ENCODE peak calls at places on chromosomes 12 and 14, in four cellular contexts. M is CD4-positive, alpha-beta memory T cell; V is GM23248; U is uterus. Y is an unnamed sample.

GRCh38 chr12:25771062-25771461 is 187.4 kb upstream of the RASSF8 start:
- DNase-seq in V (peak; percentile 69), M (no peak), U (no peak), Y (no peak)

GRCh38 chr12:68336754-68337343 is 4.7 kb upstream of the MDM1 start:
- DNase-seq in V (no peak), U (peak; percentile 37), M (no peak), Y (no peak)

GRCh38 chr12:121580959-121581680 is at the start of gene KDM2B:
- DNase-seq in U (peak; percentile 38), M (no peak), V (peak; percentile 65), Y (peak; percentile 25)

GRCh38 chr12:106585862-106586534 is 3.2 kb downstream of the RFX4 start:
- DNase-seq in M (no peak), U (no peak), V (no peak), Y (no peak)

GRCh38 chr14:100076133-100076532 is 10.9 kb downstream of the EVL start:
- DNase-seq in V (peak; percentile 51), M (peak; percentile 63), U (no peak), Y (peak; percentile 29)

GRCh38 chr14:68144051-68144681 is 324.6 kb downstream of the RAD51B start:
- DNase-seq in V (peak; percentile 38), U (peak; percentile 88), M (no peak), Y (no peak)

GRCh38 chr14:99548285-99548684 is 55.7 kb downstream of the CCDC85C start:
- DNase-seq in V (no peak), M (no peak), U (no peak), Y (no peak)

GRCh38 chr14:102902523-102903247 is 19.8 kb upstream of the AMN start:
- DNase-seq in U (no peak), M (no peak), V (no peak), Y (no peak)

GRCh38 chr12:27229367-27229766 is 14.7 kb upstream of the STK38L start:
- DNase-seq in V (no peak), M (no peak), U (no peak), Y (no peak)

GRCh38 chr14:74641581-74641980 is 29.5 kb upstream of the LTBP2 start:
- DNase-seq in U (no peak), V (no peak), M (no peak), Y (no peak)

GRCh38 chr14:33943081-33943480 is 7.8 kb downstream of the EGLN3 start:
- DNase-seq in V (no peak), M (no peak), U (no peak), Y (peak; percentile 87)

GRCh38 chr14:61401461-61401860 is 80.1 kb downstream of the PRKCH start:
- DNase-seq in M (no peak), V (no peak), U (no peak), Y (no peak)

GRCh38 chr12:3045494-3045893 is 31.7 kb upstream of the TSPAN9 start:
- DNase-seq in U (no peak), M (no peak), V (no peak), Y (no peak)
- H3K27ac ChIP-seq in U (no peak overlapping the region), M (no peak overlapping the region), V (no peak overlapping the region), Y (no peak overlapping the region)

GRCh38 chr12:75724913-75725312 is 213.5 kb upstream of the KRR1 start:
- DNase-seq in U (peak; percentile 28), V (peak; percentile 71), M (no peak), Y (no peak)
- H3K27ac ChIP-seq in U (peak overlapping the region; percentile 35), V (peak overlapping the region; percentile 56), M (no peak overlapping the region), Y (no peak overlapping the region)

DNA sequence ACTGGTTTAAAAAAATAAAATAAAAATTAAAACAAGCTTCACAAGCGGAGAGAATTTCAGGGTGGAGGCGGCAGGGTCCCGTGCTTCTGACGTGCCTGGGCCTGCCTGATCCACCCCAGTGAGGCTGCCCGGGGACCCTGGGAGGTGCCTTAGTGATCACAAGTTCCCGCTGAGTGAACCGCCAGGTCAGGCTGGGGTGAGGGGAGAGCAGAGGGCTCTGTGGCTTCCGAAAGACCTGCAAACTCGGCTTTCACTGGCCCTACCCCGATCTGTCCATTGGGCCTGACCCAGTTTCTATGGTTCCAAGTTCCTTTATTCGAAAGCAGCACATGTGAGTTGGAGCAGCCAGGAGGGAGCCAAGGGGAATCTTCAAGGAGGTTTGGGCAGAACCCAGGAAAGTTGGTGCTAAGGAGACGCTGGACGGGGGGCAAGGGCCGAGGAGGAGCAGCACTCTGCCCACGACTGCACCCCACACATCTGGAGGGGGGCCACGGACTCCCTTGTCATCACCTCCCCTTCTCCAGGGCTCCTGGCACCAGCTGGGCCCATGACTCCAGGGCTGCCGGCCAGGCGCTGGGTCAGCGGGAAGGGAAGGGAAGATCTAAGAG is 12.9 kb downstream of the MMP14 start:
- DNase-seq in U (peak; percentile 80), V (peak; percentile 83), M (no peak), Y (peak; percentile 73)
- H3K27ac ChIP-seq in U (peak overlapping the region; percentile 96), V (peak overlapping the region; percentile 100), M (no peak overlapping the region), Y (no peak overlapping the region)

DNA sequence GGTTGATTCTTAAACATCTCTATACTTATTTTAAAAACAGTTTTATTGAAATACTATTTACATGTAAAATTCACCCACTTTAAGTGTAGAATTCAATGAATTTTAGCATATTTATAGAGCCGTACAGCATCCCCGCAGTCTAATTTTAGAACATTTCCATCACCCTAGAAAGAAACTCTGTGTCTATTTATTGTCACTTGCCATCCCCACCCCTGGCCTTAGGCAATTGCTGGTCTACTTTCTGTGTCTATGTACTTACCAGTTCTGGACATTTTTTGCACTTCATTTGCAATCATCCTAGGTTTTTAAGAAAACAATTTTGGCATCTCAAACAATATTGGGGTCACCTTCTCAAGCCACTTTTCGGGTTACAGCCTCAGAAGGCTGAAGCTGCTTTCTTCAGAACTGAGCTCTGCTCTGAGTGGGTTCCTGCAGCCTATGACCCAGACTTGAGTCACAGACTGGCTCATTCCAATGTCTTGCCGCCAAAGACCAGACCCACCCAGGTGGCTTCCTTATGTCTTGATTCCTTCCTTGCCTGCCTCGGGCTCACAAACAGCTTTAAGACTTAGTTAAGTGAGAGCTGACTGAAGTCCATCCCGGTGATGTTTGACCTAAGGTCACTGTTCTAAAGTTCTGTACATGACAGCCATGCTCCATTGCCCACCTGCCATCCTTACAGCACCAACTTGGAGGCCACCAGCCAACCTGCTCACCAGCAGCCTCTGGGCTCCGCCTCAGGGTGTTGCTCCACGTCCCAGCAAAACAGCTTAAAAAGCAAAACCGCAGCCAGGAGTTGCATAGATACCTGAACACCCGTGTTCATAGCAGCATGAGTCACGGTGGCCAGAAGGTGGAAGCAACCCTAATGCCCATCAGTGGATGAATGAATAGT is 131.5 kb downstream of the CHST11 start:
- DNase-seq in V (peak; percentile 89), U (no peak), M (no peak), Y (no peak)
- H3K27ac ChIP-seq in V (peak overlapping the region; percentile 68), U (no peak overlapping the region), M (no peak overlapping the region), Y (no peak overlapping the region)

Y was measured in substantia nigra.